ENCODE peak calls at places on chromosomes 16 and 17, in eight cellular contexts. L is gastrocnemius medialis, S is Peyer's patch, U is uterus, H is A549, O is heart left ventricle, N is endothelial cell of umbilical vein, Z is body of pancreas. X is an unnamed sample.

GRCh38 chr17:29592850-29593545 is at the start of gene ANKRD13B:
- DNase-seq in L (no peak), S (no peak), U (peak), H (no peak), O (no peak), N (no peak), Z (peak), X (no peak)

GRCh38 chr17:31068291-31068690 is 26.5 kb upstream of the NF1 start:
- DNase-seq in L (no peak), S (no peak), U (no peak), H (no peak), O (peak), N (peak), Z (no peak), X (peak)

GRCh38 chr17:39486242-39486641 is 25.0 kb downstream of the CDK12 start:
- DNase-seq in L (no peak), S (no peak), U (no peak), H (no peak), O (no peak), N (no peak), Z (no peak), X (no peak)

GRCh38 chr17:81939881-81940385 is 2.8 kb upstream of the PYCR1 start:
- DNase-seq in L (no peak), S (no peak), U (no peak), H (no peak), O (peak), N (no peak), Z (peak), X (no peak)

GRCh38 chr17:351436-351713 is 1.2 kb downstream of the RPH3AL start:
- DNase-seq in L (no peak), S (no peak), U (no peak), H (no peak), O (no peak), N (no peak), Z (no peak), X (no peak)

GRCh38 chr16:84268661-84269060 is 26.0 kb upstream of the WFDC1 start:
- DNase-seq in L (no peak), S (no peak), U (no peak), H (no peak), O (no peak), N (no peak), Z (no peak), X (no peak)

GRCh38 chr17:7068268-7068667 is 11.8 kb downstream of the CLEC10A start:
- DNase-seq in L (no peak), S (no peak), U (no peak), H (no peak), O (no peak), N (no peak), Z (no peak), X (no peak)

GRCh38 chr17:20944014-20944905 is 98.6 kb downstream of the USP22 start:
- DNase-seq in L (peak), S (peak), U (no peak), H (no peak), O (no peak), N (no peak), Z (peak), X (no peak)

GRCh38 chr17:55423535-55423934 is 1.9 kb upstream of the MMD start:
- DNase-seq in L (no peak), S (no peak), U (no peak), H (no peak), O (no peak), N (no peak), Z (no peak), X (no peak)

GRCh38 chr17:69523252-69523861 is 108.9 kb downstream of the MAP2K6 start:
- DNase-seq in L (peak), S (no peak), U (no peak), H (peak), O (peak), N (peak), Z (peak), X (no peak)

GRCh38 chr17:77151236-77151635 is 10.5 kb downstream of the SEC14L1 start:
- DNase-seq in L (no peak), S (no peak), U (no peak), H (no peak), O (no peak), N (no peak), Z (peak), X (no peak)

GRCh38 chr17:64622931-64623654 is 39.0 kb downstream of the SMURF2 start:
- DNase-seq in L (no peak), S (no peak), U (no peak), H (peak), O (no peak), N (peak), Z (no peak), X (no peak)

GRCh38 chr17:52170963-52171572 is 12.6 kb upstream of the CA10 start:
- DNase-seq in L (no peak), S (no peak), U (no peak), H (peak), O (no peak), N (no peak), Z (peak), X (peak)

GRCh38 chr16:31125844-31126243 is 8.4 kb downstream of the KAT8 start:
- DNase-seq in L (no peak), S (no peak), U (no peak), H (no peak), O (no peak), N (no peak), Z (no peak), X (no peak)

GRCh38 chr17:40679523-40679907 is 14.5 kb upstream of the KRT222 start:
- DNase-seq in L (no peak), S (no peak), U (no peak), H (no peak), O (no peak), N (no peak), Z (no peak), X (no peak)

GRCh38 chr16:14559809-14560227 is 70.2 kb downstream of the PARN start:
- DNase-seq in L (no peak), S (no peak), U (no peak), H (no peak), O (no peak), N (no peak), Z (peak), X (no peak)

GRCh38 chr17:42409467-42410351 is 13.3 kb downstream of the CAVIN1 start:
- DNase-seq in L (peak), S (no peak), U (peak), H (peak), O (peak), N (peak), Z (peak), X (no peak)

GRCh38 chr17:50949128-50950001 is 83.2 kb upstream of the TOB1 start:
- DNase-seq in L (no peak), S (no peak), U (peak), H (no peak), O (no peak), N (no peak), Z (no peak), X (no peak)

GRCh38 chr17:55722742-55723487 is at the start of gene TMEM100:
- DNase-seq in L (peak), S (no peak), U (peak), H (no peak), O (peak), N (peak), Z (peak), X (no peak)

GRCh38 chr17:40432864-40433528 is 10.3 kb upstream of the IGFBP4 start:
- DNase-seq in L (no peak), S (peak), U (peak), H (no peak), O (peak), N (no peak), Z (no peak), X (peak)

GRCh38 chr17:2929881-2930533 is 133.4 kb downstream of the OR1D5 start:
- DNase-seq in L (no peak), S (peak), U (no peak), H (peak), O (peak), N (peak), Z (peak), X (peak)

GRCh38 chr17:20063665-20064648 is 54.8 kb downstream of the SPECC1 start:
- DNase-seq in L (peak), S (peak), U (peak), H (peak), O (peak), N (no peak), Z (peak), X (peak)

GRCh38 chr16:84884311-84885023 is 64.7 kb downstream of the CRISPLD2 start:
- DNase-seq in L (no peak), S (no peak), U (no peak), H (no peak), O (no peak), N (peak), Z (peak), X (no peak)

GRCh38 chr17:55409030-55409800 is 12.4 kb downstream of the MMD start:
- DNase-seq in L (no peak), S (no peak), U (no peak), H (no peak), O (no peak), N (no peak), Z (no peak), X (no peak)

GRCh38 chr16:79752421-79752820 is 151.9 kb upstream of the MAF start:
- DNase-seq in L (no peak), S (no peak), U (no peak), H (no peak), O (no peak), N (no peak), Z (no peak), X (no peak)

GRCh38 chr17:56009795-56010715 is 143.2 kb upstream of the ANKFN1 start:
- DNase-seq in L (no peak), S (no peak), U (no peak), H (no peak), O (no peak), N (no peak), Z (no peak), X (no peak)

GRCh38 chr17:81398170-81398854 is 3.1 kb downstream of the BAHCC1 start:
- DNase-seq in L (no peak), S (peak), U (no peak), H (peak), O (peak), N (peak), Z (no peak), X (no peak)

GRCh38 chr17:37045271-37045946 is 96.7 kb downstream of the AATF start:
- DNase-seq in L (no peak), S (no peak), U (no peak), H (no peak), O (no peak), N (no peak), Z (no peak), X (no peak)

GRCh38 chr17:601462-602303 is 113.0 kb downstream of the VPS53 start:
- DNase-seq in L (no peak), S (no peak), U (peak), H (no peak), O (no peak), N (peak), Z (no peak), X (peak)

GRCh38 chr17:31052187-31052889 is 42.4 kb upstream of the NF1 start:
- DNase-seq in L (peak), S (no peak), U (peak), H (no peak), O (peak), N (no peak), Z (peak), X (peak)

GRCh38 chr17:17084941-17085340 is 42.7 kb downstream of the MPRIP start:
- DNase-seq in L (no peak), S (no peak), U (no peak), H (no peak), O (no peak), N (no peak), Z (no peak), X (no peak)

GRCh38 chr17:32912218-32912897 is 15.6 kb upstream of the TMEM98 start:
- DNase-seq in L (no peak), S (peak), U (peak), H (no peak), O (peak), N (peak), Z (peak), X (no peak)

GRCh38 chr16:3008749-3009088 is 4.0 kb upstream of the CLDN9 start:
- DNase-seq in L (no peak), S (no peak), U (no peak), H (no peak), O (no peak), N (no peak), Z (no peak), X (peak)
- TF ChIP-seq POLR2A in L (no peak), S (no peak), U (no peak), H (no peak), O (no peak), N (no peak), Z (no peak), X (no peak)

DNA sequence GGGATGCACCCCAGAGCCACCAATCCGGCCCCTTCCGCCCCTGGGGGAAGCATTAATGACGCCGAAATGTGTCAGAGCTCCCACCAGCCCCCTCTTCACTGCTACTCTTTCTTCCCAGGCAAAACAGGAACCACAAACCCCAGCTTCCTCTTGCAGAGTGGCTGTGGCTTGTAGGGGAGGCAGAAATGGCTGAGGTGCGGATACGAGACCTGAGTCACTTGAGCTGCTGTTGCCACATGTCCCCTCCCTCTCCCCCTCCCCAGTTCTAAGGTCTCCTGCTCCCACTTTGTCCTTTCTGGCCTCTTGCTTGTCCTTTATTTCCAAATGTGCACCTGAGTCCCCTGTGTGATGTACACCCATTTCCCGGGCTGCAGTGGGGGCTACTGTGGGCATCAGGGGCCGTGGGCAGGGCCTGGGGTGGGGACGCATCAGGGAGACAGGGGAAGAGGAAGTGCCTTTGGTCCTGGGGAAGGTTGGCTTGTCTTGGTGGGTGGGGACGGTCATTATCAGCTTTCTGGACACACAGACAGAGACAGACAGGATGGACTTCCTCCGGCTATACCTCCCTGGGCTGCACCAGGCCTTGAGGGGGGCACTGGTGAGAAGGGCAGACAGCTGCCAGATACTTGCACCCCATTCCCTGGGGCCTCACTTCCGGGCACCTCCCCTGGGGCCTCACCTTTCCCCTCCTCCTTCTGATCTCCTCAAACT is at the start of gene APOBR:
- DNase-seq in L (no peak), S (peak), U (no peak), H (no peak), O (peak), N (no peak), Z (no peak), X (peak)
- TF ChIP-seq POLR2A in L (no peak), S (no peak), U (no peak), H (no peak), O (no peak), N (no peak), Z (no peak), X (peak)

GRCh38 chr17:49696233-49696761 is 11.5 kb downstream of the SLC35B1 start:
- DNase-seq in L (no peak), S (no peak), U (no peak), H (no peak), O (no peak), N (no peak), Z (no peak), X (no peak)
- TF ChIP-seq POLR2A in L (no peak), S (no peak), U (no peak), H (no peak), O (no peak), N (no peak), Z (no peak), X (no peak)

GRCh38 chr16:4350787-4351659 is at the start of gene PAM16:
- DNase-seq in L (peak), S (peak), U (peak), H (peak), O (peak), N (peak), Z (peak), X (peak)
- TF ChIP-seq POLR2A in L (peak), S (peak), U (peak), H (peak), O (peak), N (peak), Z (no peak), X (peak)

DNA sequence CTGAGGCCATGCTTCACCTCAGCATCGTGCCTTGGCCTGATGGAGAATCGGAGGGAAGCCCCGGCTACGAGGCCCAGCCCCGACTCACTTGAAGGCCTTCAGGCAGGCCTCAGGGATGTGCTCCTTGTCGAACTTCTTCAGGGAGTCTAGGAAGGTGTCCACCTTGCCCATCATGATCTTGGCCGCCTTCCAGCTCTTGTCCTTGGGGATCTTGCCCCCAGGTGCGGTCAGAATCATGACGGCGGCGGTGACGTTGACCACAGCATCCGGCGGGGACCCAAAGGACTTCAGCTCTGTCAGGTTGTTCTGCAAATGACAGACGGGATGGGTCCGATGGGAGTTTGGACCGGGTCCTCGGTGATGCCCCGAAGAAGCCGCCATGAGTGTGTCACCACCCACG is 81.2 kb downstream of the PGS1 start:
- DNase-seq in L (no peak), S (no peak), U (no peak), H (no peak), O (no peak), N (no peak), Z (no peak), X (no peak)
- TF ChIP-seq POLR2A in L (no peak), S (no peak), U (no peak), H (no peak), O (no peak), N (no peak), Z (no peak), X (no peak)

X was measured in erythroblast.